ENCODE peak calls at places on chromosomes 7 and 10, in six cellular contexts. One of them, this sample, is unnamed.

GRCh38 chr10:5946786-5947185 is 30.6 kb downstream of the IL15RA start:
- DNase-seq in fibroblast of pulmonary artery: no peak
- DNase-seq in pulmonary artery endothelial cell: no peak
- DNase-seq in hippocampal formation: no peak
- DNase-seq in activated T-helper 1 cell treated with anti-CD3 and anti-CD28 coated beads, Interleukin-2, amount 50 U/mL, for 16 hours: no peak
- DNase-seq in NCI-H1105 treated with DMSO at 0.1 percent for 48 hours: no peak
- DNase-seq in this sample: no peak

GRCh38 chr10:96972264-96972663 is 140.2 kb downstream of the LCOR start:
- DNase-seq in fibroblast of pulmonary artery: no peak
- DNase-seq in pulmonary artery endothelial cell: no peak
- DNase-seq in hippocampal formation: no peak
- DNase-seq in activated T-helper 1 cell treated with anti-CD3 and anti-CD28 coated beads, Interleukin-2, amount 50 U/mL, for 16 hours: no peak
- DNase-seq in NCI-H1105 treated with DMSO at 0.1 percent for 48 hours: no peak
- DNase-seq in this sample: no peak

GRCh38 chr10:49164587-49165188 is 23.5 kb downstream of the TMEM273 start:
- DNase-seq in fibroblast of pulmonary artery: peak; percentile 40
- DNase-seq in pulmonary artery endothelial cell: no peak
- DNase-seq in hippocampal formation: no peak
- DNase-seq in activated T-helper 1 cell treated with anti-CD3 and anti-CD28 coated beads, Interleukin-2, amount 50 U/mL, for 16 hours: no peak
- DNase-seq in NCI-H1105 treated with DMSO at 0.1 percent for 48 hours: no peak
- DNase-seq in this sample: peak; percentile 66

GRCh38 chr7:155763122-155763521 is 49.1 kb downstream of the SHH start:
- DNase-seq in fibroblast of pulmonary artery: no peak
- DNase-seq in pulmonary artery endothelial cell: no peak
- DNase-seq in hippocampal formation: no peak
- DNase-seq in activated T-helper 1 cell treated with anti-CD3 and anti-CD28 coated beads, Interleukin-2, amount 50 U/mL, for 16 hours: no peak
- DNase-seq in NCI-H1105 treated with DMSO at 0.1 percent for 48 hours: no peak
- DNase-seq in this sample: no peak

GRCh38 chr10:124168991-124169826 is 75.8 kb upstream of the CHST15 start:
- DNase-seq in fibroblast of pulmonary artery: no peak
- DNase-seq in pulmonary artery endothelial cell: no peak
- DNase-seq in hippocampal formation: no peak
- DNase-seq in activated T-helper 1 cell treated with anti-CD3 and anti-CD28 coated beads, Interleukin-2, amount 50 U/mL, for 16 hours: no peak
- DNase-seq in NCI-H1105 treated with DMSO at 0.1 percent for 48 hours: no peak
- DNase-seq in this sample: peak; percentile 31

GRCh38 chr7:45174966-45175765 is 17.6 kb downstream of the RAMP3 start:
- DNase-seq in fibroblast of pulmonary artery: no peak
- DNase-seq in pulmonary artery endothelial cell: no peak
- DNase-seq in hippocampal formation: no peak
- DNase-seq in activated T-helper 1 cell treated with anti-CD3 and anti-CD28 coated beads, Interleukin-2, amount 50 U/mL, for 16 hours: no peak
- DNase-seq in NCI-H1105 treated with DMSO at 0.1 percent for 48 hours: no peak
- DNase-seq in this sample: no peak

GRCh38 chr10:75987610-75988009 is 556.2 kb downstream of the LRMDA start:
- DNase-seq in fibroblast of pulmonary artery: no peak
- DNase-seq in pulmonary artery endothelial cell: no peak
- DNase-seq in hippocampal formation: no peak
- DNase-seq in activated T-helper 1 cell treated with anti-CD3 and anti-CD28 coated beads, Interleukin-2, amount 50 U/mL, for 16 hours: no peak
- DNase-seq in NCI-H1105 treated with DMSO at 0.1 percent for 48 hours: no peak
- DNase-seq in this sample: no peak

GRCh38 chr7:95684037-95684436 is 87.7 kb upstream of the PDK4 start:
- DNase-seq in fibroblast of pulmonary artery: peak; percentile 73
- DNase-seq in pulmonary artery endothelial cell: no peak
- DNase-seq in hippocampal formation: no peak
- DNase-seq in activated T-helper 1 cell treated with anti-CD3 and anti-CD28 coated beads, Interleukin-2, amount 50 U/mL, for 16 hours: no peak
- DNase-seq in NCI-H1105 treated with DMSO at 0.1 percent for 48 hours: peak; percentile 57
- DNase-seq in this sample: no peak

GRCh38 chr7:1407883-1408282 is 51.4 kb downstream of the MICALL2 start:
- DNase-seq in fibroblast of pulmonary artery: no peak
- DNase-seq in pulmonary artery endothelial cell: no peak
- DNase-seq in hippocampal formation: no peak
- DNase-seq in activated T-helper 1 cell treated with anti-CD3 and anti-CD28 coated beads, Interleukin-2, amount 50 U/mL, for 16 hours: no peak
- DNase-seq in NCI-H1105 treated with DMSO at 0.1 percent for 48 hours: peak; percentile 73
- DNase-seq in this sample: no peak

GRCh38 chr7:38465946-38466345 is 165.2 kb downstream of the AMPH start:
- DNase-seq in fibroblast of pulmonary artery: peak; percentile 33
- DNase-seq in pulmonary artery endothelial cell: no peak
- DNase-seq in hippocampal formation: no peak
- DNase-seq in activated T-helper 1 cell treated with anti-CD3 and anti-CD28 coated beads, Interleukin-2, amount 50 U/mL, for 16 hours: no peak
- DNase-seq in NCI-H1105 treated with DMSO at 0.1 percent for 48 hours: no peak
- DNase-seq in this sample: no peak

GRCh38 chr10:123081896-123082295 is 53.9 kb upstream of the HMX3 start:
- DNase-seq in fibroblast of pulmonary artery: no peak
- DNase-seq in pulmonary artery endothelial cell: no peak
- DNase-seq in hippocampal formation: no peak
- DNase-seq in activated T-helper 1 cell treated with anti-CD3 and anti-CD28 coated beads, Interleukin-2, amount 50 U/mL, for 16 hours: no peak
- DNase-seq in NCI-H1105 treated with DMSO at 0.1 percent for 48 hours: no peak
- DNase-seq in this sample: no peak

GRCh38 chr10:52740913-52741675 is 31.5 kb downstream of the MBL2 start:
- DNase-seq in fibroblast of pulmonary artery: peak; percentile 56
- DNase-seq in pulmonary artery endothelial cell: no peak
- DNase-seq in hippocampal formation: peak; percentile 38
- DNase-seq in activated T-helper 1 cell treated with anti-CD3 and anti-CD28 coated beads, Interleukin-2, amount 50 U/mL, for 16 hours: no peak
- DNase-seq in NCI-H1105 treated with DMSO at 0.1 percent for 48 hours: no peak
- DNase-seq in this sample: peak; percentile 81

GRCh38 chr7:129774359-129774758 is 162.8 kb downstream of the NRF1 start:
- DNase-seq in fibroblast of pulmonary artery: no peak
- DNase-seq in pulmonary artery endothelial cell: no peak
- DNase-seq in hippocampal formation: no peak
- DNase-seq in activated T-helper 1 cell treated with anti-CD3 and anti-CD28 coated beads, Interleukin-2, amount 50 U/mL, for 16 hours: no peak
- DNase-seq in NCI-H1105 treated with DMSO at 0.1 percent for 48 hours: no peak
- DNase-seq in this sample: peak; percentile 65

GRCh38 chr10:111037868-111038267 is 39.0 kb upstream of the ADRA2A start:
- DNase-seq in fibroblast of pulmonary artery: peak; percentile 20
- DNase-seq in pulmonary artery endothelial cell: no peak
- DNase-seq in hippocampal formation: no peak
- DNase-seq in activated T-helper 1 cell treated with anti-CD3 and anti-CD28 coated beads, Interleukin-2, amount 50 U/mL, for 16 hours: no peak
- DNase-seq in NCI-H1105 treated with DMSO at 0.1 percent for 48 hours: no peak
- DNase-seq in this sample: no peak

GRCh38 chr7:142885311-142886230 is at the start of gene TRPV6:
- DNase-seq in fibroblast of pulmonary artery: no peak
- DNase-seq in pulmonary artery endothelial cell: no peak
- DNase-seq in hippocampal formation: no peak
- DNase-seq in activated T-helper 1 cell treated with anti-CD3 and anti-CD28 coated beads, Interleukin-2, amount 50 U/mL, for 16 hours: no peak
- DNase-seq in NCI-H1105 treated with DMSO at 0.1 percent for 48 hours: no peak
- DNase-seq in this sample: no peak

GRCh38 chr10:50857579-50857978 is 27.8 kb downstream of the A1CF start:
- DNase-seq in fibroblast of pulmonary artery: no peak
- DNase-seq in pulmonary artery endothelial cell: no peak
- DNase-seq in hippocampal formation: no peak
- DNase-seq in activated T-helper 1 cell treated with anti-CD3 and anti-CD28 coated beads, Interleukin-2, amount 50 U/mL, for 16 hours: no peak
- DNase-seq in NCI-H1105 treated with DMSO at 0.1 percent for 48 hours: no peak
- DNase-seq in this sample: no peak

GRCh38 chr10:948347-948746 is 16.8 kb upstream of the LARP4B start:
- DNase-seq in fibroblast of pulmonary artery: no peak
- DNase-seq in pulmonary artery endothelial cell: no peak
- DNase-seq in hippocampal formation: no peak
- DNase-seq in activated T-helper 1 cell treated with anti-CD3 and anti-CD28 coated beads, Interleukin-2, amount 50 U/mL, for 16 hours: no peak
- DNase-seq in NCI-H1105 treated with DMSO at 0.1 percent for 48 hours: no peak
- DNase-seq in this sample: no peak

GRCh38 chr10:96691761-96692160 is 28.6 kb downstream of the PIK3AP1 start:
- DNase-seq in fibroblast of pulmonary artery: no peak
- DNase-seq in pulmonary artery endothelial cell: no peak
- DNase-seq in hippocampal formation: no peak
- DNase-seq in activated T-helper 1 cell treated with anti-CD3 and anti-CD28 coated beads, Interleukin-2, amount 50 U/mL, for 16 hours: no peak
- DNase-seq in NCI-H1105 treated with DMSO at 0.1 percent for 48 hours: no peak
- DNase-seq in this sample: no peak

GRCh38 chr7:77959080-77959479 is 160.5 kb downstream of the PHTF2 start:
- DNase-seq in fibroblast of pulmonary artery: no peak
- DNase-seq in pulmonary artery endothelial cell: no peak
- DNase-seq in hippocampal formation: no peak
- DNase-seq in activated T-helper 1 cell treated with anti-CD3 and anti-CD28 coated beads, Interleukin-2, amount 50 U/mL, for 16 hours: no peak
- DNase-seq in NCI-H1105 treated with DMSO at 0.1 percent for 48 hours: no peak
- DNase-seq in this sample: no peak

GRCh38 chr7:103124429-103124979 is 24.4 kb downstream of the NAPEPLD start:
- DNase-seq in fibroblast of pulmonary artery: no peak
- DNase-seq in pulmonary artery endothelial cell: no peak
- DNase-seq in hippocampal formation: no peak
- DNase-seq in activated T-helper 1 cell treated with anti-CD3 and anti-CD28 coated beads, Interleukin-2, amount 50 U/mL, for 16 hours: no peak
- DNase-seq in NCI-H1105 treated with DMSO at 0.1 percent for 48 hours: no peak
- DNase-seq in this sample: no peak

GRCh38 chr10:43043773-43044394 is 33.0 kb upstream of the RET start:
- DNase-seq in fibroblast of pulmonary artery: no peak
- DNase-seq in pulmonary artery endothelial cell: no peak
- DNase-seq in hippocampal formation: no peak
- DNase-seq in activated T-helper 1 cell treated with anti-CD3 and anti-CD28 coated beads, Interleukin-2, amount 50 U/mL, for 16 hours: no peak
- DNase-seq in NCI-H1105 treated with DMSO at 0.1 percent for 48 hours: no peak
- DNase-seq in this sample: peak; percentile 45

GRCh38 chr7:64612452-64612851 is 49.6 kb upstream of the ZNF680 start:
- DNase-seq in fibroblast of pulmonary artery: no peak
- DNase-seq in pulmonary artery endothelial cell: no peak
- DNase-seq in hippocampal formation: no peak
- DNase-seq in activated T-helper 1 cell treated with anti-CD3 and anti-CD28 coated beads, Interleukin-2, amount 50 U/mL, for 16 hours: no peak
- DNase-seq in NCI-H1105 treated with DMSO at 0.1 percent for 48 hours: no peak
- DNase-seq in this sample: no peak

GRCh38 chr10:86547291-86547690 is 25.7 kb upstream of the WAPL start:
- DNase-seq in fibroblast of pulmonary artery: no peak
- DNase-seq in pulmonary artery endothelial cell: no peak
- DNase-seq in hippocampal formation: no peak
- DNase-seq in activated T-helper 1 cell treated with anti-CD3 and anti-CD28 coated beads, Interleukin-2, amount 50 U/mL, for 16 hours: no peak
- DNase-seq in NCI-H1105 treated with DMSO at 0.1 percent for 48 hours: no peak
- DNase-seq in this sample: no peak

GRCh38 chr10:61903991-61904350 is 2.5 kb downstream of the ARID5B start:
- DNase-seq in fibroblast of pulmonary artery: no peak
- DNase-seq in pulmonary artery endothelial cell: no peak
- DNase-seq in hippocampal formation: no peak
- DNase-seq in activated T-helper 1 cell treated with anti-CD3 and anti-CD28 coated beads, Interleukin-2, amount 50 U/mL, for 16 hours: no peak
- DNase-seq in NCI-H1105 treated with DMSO at 0.1 percent for 48 hours: peak; percentile 60
- DNase-seq in this sample: no peak

GRCh38 chr10:88544140-88544870 is 38.8 kb downstream of the RNLS start:
- DNase-seq in fibroblast of pulmonary artery: no peak
- DNase-seq in pulmonary artery endothelial cell: no peak
- DNase-seq in hippocampal formation: no peak
- DNase-seq in activated T-helper 1 cell treated with anti-CD3 and anti-CD28 coated beads, Interleukin-2, amount 50 U/mL, for 16 hours: no peak
- DNase-seq in NCI-H1105 treated with DMSO at 0.1 percent for 48 hours: no peak
- DNase-seq in this sample: no peak

GRCh38 chr10:49272251-49273081 is 26.5 kb upstream of the C10orf71 start:
- DNase-seq in fibroblast of pulmonary artery: no peak
- DNase-seq in pulmonary artery endothelial cell: no peak
- DNase-seq in hippocampal formation: no peak
- DNase-seq in activated T-helper 1 cell treated with anti-CD3 and anti-CD28 coated beads, Interleukin-2, amount 50 U/mL, for 16 hours: no peak
- DNase-seq in NCI-H1105 treated with DMSO at 0.1 percent for 48 hours: no peak
- DNase-seq in this sample: peak; percentile 48

GRCh38 chr7:157523766-157524421 is 187.1 kb downstream of the DNAJB6 start:
- DNase-seq in fibroblast of pulmonary artery: no peak
- DNase-seq in pulmonary artery endothelial cell: no peak
- DNase-seq in hippocampal formation: no peak
- DNase-seq in activated T-helper 1 cell treated with anti-CD3 and anti-CD28 coated beads, Interleukin-2, amount 50 U/mL, for 16 hours: no peak
- DNase-seq in NCI-H1105 treated with DMSO at 0.1 percent for 48 hours: no peak
- DNase-seq in this sample: peak; percentile 33

GRCh38 chr7:36045275-36045674 is 107.8 kb upstream of the EEPD1 start:
- DNase-seq in fibroblast of pulmonary artery: peak; percentile 69
- DNase-seq in pulmonary artery endothelial cell: no peak
- DNase-seq in hippocampal formation: no peak
- DNase-seq in activated T-helper 1 cell treated with anti-CD3 and anti-CD28 coated beads, Interleukin-2, amount 50 U/mL, for 16 hours: no peak
- DNase-seq in NCI-H1105 treated with DMSO at 0.1 percent for 48 hours: no peak
- DNase-seq in this sample: no peak

GRCh38 chr10:93542358-93542791 is 24.1 kb upstream of the FFAR4 start:
- DNase-seq in fibroblast of pulmonary artery: peak; percentile 61
- DNase-seq in pulmonary artery endothelial cell: no peak
- DNase-seq in hippocampal formation: no peak
- DNase-seq in activated T-helper 1 cell treated with anti-CD3 and anti-CD28 coated beads, Interleukin-2, amount 50 U/mL, for 16 hours: no peak
- DNase-seq in NCI-H1105 treated with DMSO at 0.1 percent for 48 hours: peak; percentile 72
- DNase-seq in this sample: no peak